ENCODE peak calls at places on chromosomes 4 and X, in nine cellular contexts. W is heart left ventricle, N is foreskin keratinocyte, K is HFFc6, A is brain microvascular endothelial cell, P is kidney epithelial cell, M is astrocyte, O is breast epithelium, U is stomach. Q is an unnamed sample.

GRCh38 chr4:74659576-74660411 is 134.5 kb downstream of the BTC start:
- DNase-seq in W (no peak), N (peak), K (peak), A (peak), P (peak), M (peak), O (peak), U (no peak), Q (no peak)

GRCh38 chr4:139655116-139655515 is 10.5 kb upstream of the MGST2 start:
- DNase-seq in W (no peak), N (peak), K (peak), A (peak), P (no peak), M (peak), O (peak), U (no peak), Q (no peak)

GRCh38 chr4:46820154-46820553 is 88.9 kb downstream of the COX7B2 start:
- DNase-seq in W (no peak), N (no peak), K (no peak), A (no peak), P (no peak), M (no peak), O (no peak), U (no peak), Q (no peak)

GRCh38 chr4:118765399-118765798 is 70.5 kb downstream of the SEC24D start:
- DNase-seq in W (no peak), N (peak), K (peak), A (peak), P (peak), M (peak), O (no peak), U (no peak), Q (no peak)

GRCh38 chr4:121554377-121554776 is 142.4 kb downstream of the ANXA5 start:
- DNase-seq in W (no peak), N (no peak), K (peak), A (no peak), P (no peak), M (no peak), O (no peak), U (no peak), Q (no peak)

GRCh38 chrX:54357414-54358377 is at the start of gene WNK3:
- DNase-seq in W (peak), N (peak), K (no peak), A (peak), P (peak), M (peak), O (peak), U (peak), Q (peak)

GRCh38 chr4:152255437-152255836 is 280.5 kb downstream of the FBXW7 start:
- DNase-seq in W (no peak), N (peak), K (no peak), A (peak), P (no peak), M (peak), O (no peak), U (no peak), Q (no peak)

GRCh38 chr4:84971319-84971932 is 4.9 kb upstream of the WDFY3 start:
- DNase-seq in W (no peak), N (peak), K (peak), A (no peak), P (no peak), M (peak), O (no peak), U (no peak), Q (no peak)

GRCh38 chr4:83793481-83793880 is 257.6 kb downstream of the GPAT3 start:
- DNase-seq in W (no peak), N (no peak), K (no peak), A (no peak), P (no peak), M (no peak), O (no peak), U (no peak), Q (no peak)

GRCh38 chr4:65825121-65825520 is 154.8 kb upstream of the EPHA5 start:
- DNase-seq in W (no peak), N (peak), K (no peak), A (peak), P (no peak), M (peak), O (no peak), U (no peak), Q (no peak)

GRCh38 chrX:40877869-40878268 is 142.5 kb upstream of the MED14 start:
- DNase-seq in W (no peak), N (no peak), K (no peak), A (no peak), P (no peak), M (no peak), O (no peak), U (no peak), Q (no peak)

GRCh38 chrX:107678957-107679740 is 50.8 kb downstream of the PRPS1 start:
- DNase-seq in W (peak), N (no peak), K (peak), A (peak), P (no peak), M (peak), O (peak), U (peak), Q (no peak)

GRCh38 chr4:26878729-26879415 is 18.2 kb downstream of the STIM2 start:
- DNase-seq in W (no peak), N (peak), K (no peak), A (no peak), P (no peak), M (peak), O (no peak), U (no peak), Q (no peak)

GRCh38 chr4:63529581-63529980 is 879.7 kb downstream of the TECRL start:
- DNase-seq in W (no peak), N (no peak), K (no peak), A (no peak), P (no peak), M (no peak), O (no peak), U (no peak), Q (no peak)

GRCh38 chr4:176238157-176238608 is 30.8 kb downstream of the ASB5 start:
- DNase-seq in W (no peak), N (no peak), K (peak), A (peak), P (no peak), M (peak), O (no peak), U (no peak), Q (no peak)

GRCh38 chrX:47815901-47816845 is 20.5 kb upstream of the ZNF81 start:
- DNase-seq in W (no peak), N (peak), K (no peak), A (no peak), P (no peak), M (no peak), O (no peak), U (no peak), Q (no peak)

GRCh38 chr4:26321326-26322276 is 787 bp downstream of the RBPJ start:
- DNase-seq in W (peak), N (no peak), K (no peak), A (no peak), P (no peak), M (peak), O (no peak), U (no peak), Q (no peak)

GRCh38 chr4:138039010-138039409 is 203.1 kb downstream of the SLC7A11 start:
- DNase-seq in W (no peak), N (peak), K (peak), A (no peak), P (no peak), M (peak), O (no peak), U (no peak), Q (no peak)

GRCh38 chrX:11558972-11559371 is 106.7 kb downstream of the ARHGAP6 start:
- DNase-seq in W (no peak), N (no peak), K (no peak), A (no peak), P (no peak), M (no peak), O (no peak), U (peak), Q (no peak)

GRCh38 chr4:183840311-183840710 is 64.8 kb upstream of the STOX2 start:
- DNase-seq in W (peak), N (peak), K (peak), A (peak), P (peak), M (peak), O (peak), U (peak), Q (peak)

DNA sequence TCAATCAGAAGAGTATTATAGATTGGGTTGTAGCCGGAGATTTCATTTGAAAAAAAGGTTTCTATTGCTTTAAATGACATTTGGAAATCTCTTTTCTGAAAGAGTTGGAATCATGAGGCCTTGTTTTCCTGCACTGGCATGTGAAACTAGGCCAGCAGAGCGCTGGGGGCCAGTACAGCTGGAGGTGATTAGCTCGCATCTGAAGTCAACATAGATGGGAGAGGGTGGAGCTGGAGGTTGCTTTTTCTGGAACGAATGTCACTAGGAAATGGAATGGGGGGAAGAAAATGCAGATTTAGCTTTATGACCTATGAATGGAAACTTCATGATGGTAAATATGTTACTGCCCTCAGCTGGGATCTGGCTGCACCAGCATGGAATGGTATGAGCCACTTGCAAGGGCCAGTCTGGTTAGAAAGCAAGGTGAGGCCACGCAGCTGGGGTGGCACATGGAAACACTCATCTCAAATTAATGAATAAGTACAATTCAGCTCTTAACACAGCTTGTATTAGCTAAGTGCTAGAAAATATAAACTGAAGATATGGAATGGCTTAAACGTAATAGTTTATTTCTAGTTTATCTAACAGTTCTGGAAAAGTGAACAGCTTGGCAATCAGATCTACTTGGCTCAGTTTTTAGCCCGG is 32.6 kb downstream of the SLC10A6 start:
- DNase-seq in W (no peak), N (no peak), K (no peak), A (no peak), P (no peak), M (no peak), O (peak), U (no peak), Q (no peak)
- TF ChIP-seq CTCF in W (no peak), N (no peak), K (no peak), A (no peak), P (no peak), M (no peak), O (no peak), U (no peak), Q (no peak)

DNA sequence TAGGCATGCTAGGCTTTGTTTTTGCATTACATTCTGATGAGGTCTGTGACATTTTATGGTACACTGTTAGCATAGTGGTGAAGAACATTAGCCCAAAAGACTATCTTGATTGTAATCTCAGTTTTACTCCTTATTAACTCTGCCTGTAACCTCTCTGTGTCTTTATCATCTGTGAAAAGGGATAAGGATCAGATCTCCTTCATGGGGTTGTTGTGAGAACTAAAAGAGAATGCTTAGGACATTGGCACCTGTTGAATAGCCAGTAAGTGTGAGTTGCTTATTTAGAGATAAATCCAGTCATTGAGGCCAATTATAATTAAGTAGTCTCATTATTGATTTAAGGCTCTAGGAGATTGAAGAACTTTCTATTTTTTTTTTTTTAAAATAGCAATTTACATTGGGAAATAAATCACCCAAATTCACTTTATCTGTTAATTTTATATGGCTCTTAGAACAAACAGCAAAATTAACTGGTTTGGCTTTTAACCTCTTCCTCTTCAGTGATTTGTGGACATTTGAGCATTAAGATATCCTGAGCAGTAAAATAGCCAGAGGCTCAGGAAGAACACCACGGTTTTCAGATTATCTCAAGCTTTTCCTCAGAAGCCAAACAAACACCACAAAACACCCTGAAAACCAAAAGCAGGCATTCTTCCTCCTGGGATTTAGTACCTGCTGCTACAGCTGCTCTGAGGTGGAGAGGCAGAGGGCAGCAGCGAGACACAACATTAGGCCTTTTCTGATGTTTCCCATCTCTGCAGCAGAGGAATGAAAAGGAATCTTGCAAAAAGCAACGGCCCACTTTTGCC is 192.9 kb downstream of the ARHGAP10 start:
- DNase-seq in W (no peak), N (peak), K (peak), A (peak), P (no peak), M (no peak), O (no peak), U (peak), Q (no peak)
- TF ChIP-seq CTCF in W (peak), N (peak), K (peak), A (peak), P (peak), M (peak), O (no peak), U (no peak), Q (no peak)

GRCh38 chr4:38138363-38138762 is 178.2 kb downstream of the PTTG2 start:
- DNase-seq in W (no peak), N (no peak), K (no peak), A (no peak), P (no peak), M (no peak), O (no peak), U (no peak), Q (no peak)

GRCh38 chr4:38137080-38137479 is 176.9 kb downstream of the PTTG2 start:
- DNase-seq in W (peak), N (no peak), K (no peak), A (no peak), P (no peak), M (no peak), O (no peak), U (no peak), Q (no peak)

GRCh38 chr4:38135201-38135600 is 175.0 kb downstream of the PTTG2 start:
- DNase-seq in W (no peak), N (no peak), K (no peak), A (no peak), P (no peak), M (no peak), O (no peak), U (no peak), Q (no peak)

GRCh38 chr4:38139187-38139586 is 179.0 kb downstream of the PTTG2 start:
- DNase-seq in W (no peak), N (no peak), K (no peak), A (no peak), P (no peak), M (no peak), O (no peak), U (no peak), Q (no peak)

DNA sequence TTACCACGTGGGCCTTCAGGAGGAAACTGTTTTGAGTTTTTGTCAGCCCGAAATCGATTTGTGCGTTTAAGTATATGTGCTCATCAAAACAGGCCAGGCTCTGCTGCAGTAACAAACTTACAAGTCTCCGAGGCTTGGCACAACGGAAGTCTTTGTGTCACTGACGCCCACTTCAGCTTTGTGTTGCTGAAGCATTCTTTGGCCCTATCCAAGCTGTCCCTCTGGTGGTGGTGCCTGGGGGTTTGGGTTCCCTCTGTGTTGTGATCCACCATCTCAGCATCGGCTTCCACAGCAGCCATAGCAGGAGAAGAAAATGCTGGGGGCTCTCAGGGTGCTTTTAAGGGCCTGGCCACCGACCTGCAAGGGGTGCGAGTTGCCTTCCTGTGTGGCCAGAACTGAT is 176.4 kb downstream of the PTTG2 start:
- DNase-seq in W (no peak), N (no peak), K (no peak), A (no peak), P (no peak), M (no peak), O (no peak), U (no peak), Q (no peak)
- TF ChIP-seq CTCF in W (no peak), N (no peak), K (no peak), A (peak), P (no peak), M (no peak), O (no peak), U (no peak), Q (no peak)

DNA sequence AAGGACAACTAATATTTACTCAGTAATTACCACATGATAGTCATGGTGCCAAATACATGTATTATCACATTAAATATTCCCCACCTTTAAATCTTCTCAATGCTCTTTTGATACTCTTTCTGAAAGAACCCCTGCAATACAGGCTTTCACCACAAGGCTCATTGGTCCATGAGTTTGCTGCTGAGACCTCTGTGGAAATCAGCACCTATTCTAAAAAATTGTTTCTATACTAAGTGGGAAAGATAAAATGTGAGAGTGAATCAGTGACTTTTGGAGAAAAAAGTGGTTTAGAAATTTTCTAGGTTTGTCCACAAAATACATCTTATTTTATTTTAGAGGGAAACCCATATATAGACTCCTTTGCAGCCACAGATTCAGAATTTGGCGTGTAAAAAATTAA is 257.3 kb downstream of the ZIC3 start:
- DNase-seq in W (no peak), N (no peak), K (no peak), A (no peak), P (no peak), M (no peak), O (no peak), U (no peak), Q (no peak)
- TF ChIP-seq CTCF in W (peak), N (no peak), K (peak), A (peak), P (no peak), M (no peak), O (no peak), U (no peak), Q (no peak)

GRCh38 chr4:147110968-147111367 is 165.3 kb upstream of the TTC29 start:
- DNase-seq in W (no peak), N (no peak), K (peak), A (no peak), P (no peak), M (no peak), O (no peak), U (no peak), Q (no peak)
- TF ChIP-seq CTCF in W (no peak), N (peak), K (peak), A (no peak), P (peak), M (peak), O (no peak), U (no peak), Q (no peak)

DNA sequence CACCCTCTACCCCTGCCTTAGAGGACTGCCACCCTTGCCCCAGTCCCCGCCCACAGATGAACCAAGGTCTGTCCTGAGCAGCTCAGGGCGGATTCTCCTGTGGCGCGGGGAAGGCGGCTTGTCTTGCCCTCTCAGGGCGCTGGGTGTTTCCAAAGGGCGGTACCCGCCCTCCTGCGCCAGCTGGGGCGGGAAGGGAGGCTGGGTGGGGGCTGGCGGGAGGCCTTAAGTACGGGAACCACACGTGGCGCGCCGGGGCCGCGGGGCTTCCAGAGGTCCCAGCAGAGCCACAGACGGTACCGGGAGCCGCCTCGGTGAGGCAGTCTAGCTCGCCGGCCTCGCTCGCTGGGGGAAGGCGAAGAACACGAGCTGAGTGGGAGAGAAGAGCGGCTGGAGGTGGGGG is 361.1 kb downstream of the MID1IP1 start:
- DNase-seq in W (no peak), N (no peak), K (no peak), A (no peak), P (no peak), M (no peak), O (no peak), U (no peak), Q (no peak)
- TF ChIP-seq CTCF in W (no peak), N (peak), K (no peak), A (peak), P (peak), M (no peak), O (no peak), U (no peak), Q (no peak)

DNA sequence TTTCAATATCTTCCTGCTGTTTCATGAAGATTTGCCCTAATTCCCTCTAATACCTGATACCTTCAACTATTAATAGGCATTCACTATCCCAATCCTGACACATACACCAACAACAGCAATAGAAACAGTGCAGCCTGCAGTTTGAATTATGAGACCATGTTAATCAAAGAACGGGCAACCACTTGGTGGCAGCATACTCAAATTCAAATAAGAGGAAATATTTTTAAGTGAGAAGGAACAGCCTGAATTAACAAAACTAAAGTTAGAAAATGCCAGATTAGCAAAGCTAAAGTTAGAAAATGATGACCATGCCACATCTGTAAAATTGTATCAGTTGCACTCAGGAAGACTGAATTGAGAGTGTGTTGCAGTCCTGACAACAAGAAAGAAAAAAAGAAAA is 204.9 kb downstream of the SMARCA1 start:
- DNase-seq in W (no peak), N (no peak), K (peak), A (peak), P (no peak), M (no peak), O (no peak), U (no peak), Q (no peak)
- TF ChIP-seq CTCF in W (no peak), N (peak), K (peak), A (peak), P (peak), M (peak), O (no peak), U (no peak), Q (no peak)

GRCh38 chr4:134687646-134688628 is 486.3 kb upstream of the PABPC4L start:
- DNase-seq in W (no peak), N (peak), K (no peak), A (no peak), P (no peak), M (no peak), O (no peak), U (no peak), Q (no peak)
- TF ChIP-seq CTCF in W (no peak), N (no peak), K (no peak), A (no peak), P (no peak), M (no peak), O (no peak), U (no peak), Q (no peak)

GRCh38 chr4:64538219-64538618 is 129.0 kb upstream of the TECRL start:
- DNase-seq in W (no peak), N (no peak), K (no peak), A (no peak), P (no peak), M (no peak), O (no peak), U (no peak), Q (no peak)
- TF ChIP-seq CTCF in W (no peak), N (no peak), K (no peak), A (no peak), P (peak), M (no peak), O (no peak), U (no peak), Q (no peak)